ENCODE peak calls at places on chromosomes 16 and 17, in four cellular contexts. One of them, this sample, is unnamed.

GRCh38 chr17:82632461-82632860 is 15.8 kb downstream of the WDR45B start:
- DNase-seq in GM12878: peak; percentile 12
- DNase-seq in HepG2: no peak
- DNase-seq in SK-N-SH: no peak
- DNase-seq in this sample: no peak

GRCh38 chr17:27630607-27631408 is at the start of gene LGALS9:
- DNase-seq in HepG2: no peak
- DNase-seq in GM12878: peak; percentile 53
- DNase-seq in SK-N-SH: no peak
- DNase-seq in this sample: no peak

GRCh38 chr17:79036609-79037008 is 12.6 kb downstream of the C1QTNF1 start:
- DNase-seq in GM12878: no peak
- DNase-seq in HepG2: no peak
- DNase-seq in SK-N-SH: no peak
- DNase-seq in this sample: no peak

GRCh38 chr17:55722742-55723487 is at the start of gene TMEM100:
- DNase-seq in HepG2: no peak
- DNase-seq in GM12878: no peak
- DNase-seq in SK-N-SH: peak; percentile 32
- DNase-seq in this sample: no peak

GRCh38 chr17:61495161-61495857 is 43.1 kb downstream of the TBX4 start:
- DNase-seq in HepG2: no peak
- DNase-seq in SK-N-SH: no peak
- DNase-seq in GM12878: no peak
- DNase-seq in this sample: no peak

GRCh38 chr16:31451681-31452351 is 7.5 kb upstream of the ARMC5 start:
- DNase-seq in SK-N-SH: peak; percentile 77
- DNase-seq in GM12878: no peak
- DNase-seq in HepG2: peak; percentile 81
- DNase-seq in this sample: peak; percentile 70

GRCh38 chr16:66274335-66275110 is 92.0 kb upstream of the CDH5 start:
- DNase-seq in GM12878: no peak
- DNase-seq in HepG2: peak; percentile 20
- DNase-seq in SK-N-SH: peak; percentile 45
- DNase-seq in this sample: peak; percentile 33

GRCh38 chr16:58440094-58440493 is 47.8 kb downstream of the GINS3 start:
- DNase-seq in SK-N-SH: no peak
- DNase-seq in HepG2: no peak
- DNase-seq in GM12878: no peak
- DNase-seq in this sample: no peak

GRCh38 chr17:43360376-43360738 is 38.4 kb upstream of the ARL4D start:
- DNase-seq in GM12878: no peak
- DNase-seq in SK-N-SH: peak; percentile 44
- DNase-seq in HepG2: peak; percentile 73
- DNase-seq in this sample: peak; percentile 79

GRCh38 chr17:80108321-80108971 is 7.1 kb downstream of the GAA start:
- DNase-seq in GM12878: no peak
- DNase-seq in SK-N-SH: no peak
- DNase-seq in HepG2: no peak
- DNase-seq in this sample: no peak

GRCh38 chr16:84246679-84247077 is 6.9 kb upstream of the KCNG4 start:
- DNase-seq in GM12878: no peak
- DNase-seq in HepG2: no peak
- DNase-seq in SK-N-SH: no peak
- DNase-seq in this sample: no peak

GRCh38 chr16:9408297-9408696 is 316.9 kb downstream of the HAPSTR1 start:
- DNase-seq in SK-N-SH: no peak
- DNase-seq in GM12878: no peak
- DNase-seq in HepG2: no peak
- DNase-seq in this sample: no peak

GRCh38 chr16:17154981-17155380 is 315.8 kb downstream of the XYLT1 start:
- DNase-seq in HepG2: no peak
- DNase-seq in SK-N-SH: no peak
- DNase-seq in GM12878: no peak
- DNase-seq in this sample: no peak

GRCh38 chr17:77115510-77115909 is 25.3 kb upstream of the SEC14L1 start:
- DNase-seq in SK-N-SH: no peak
- DNase-seq in HepG2: no peak
- DNase-seq in GM12878: no peak
- DNase-seq in this sample: no peak

GRCh38 chr17:79979841-79980215 is 55.8 kb downstream of the TBC1D16 start:
- DNase-seq in SK-N-SH: peak; percentile 13
- DNase-seq in HepG2: no peak
- DNase-seq in GM12878: no peak
- DNase-seq in this sample: no peak

GRCh38 chr16:5603836-5604235 is 506.2 kb upstream of the EEF2KMT start:
- DNase-seq in SK-N-SH: no peak
- DNase-seq in GM12878: no peak
- DNase-seq in HepG2: no peak
- DNase-seq in this sample: no peak

GRCh38 chr17:75908201-75908600 is 3.5 kb upstream of the MRPL38 start:
- DNase-seq in GM12878: no peak
- DNase-seq in SK-N-SH: no peak
- DNase-seq in HepG2: no peak
- DNase-seq in this sample: no peak

GRCh38 chr17:45991341-45991740 is 7.7 kb upstream of the STH start:
- DNase-seq in SK-N-SH: no peak
- DNase-seq in HepG2: no peak
- DNase-seq in GM12878: no peak
- DNase-seq in this sample: no peak

DNA sequence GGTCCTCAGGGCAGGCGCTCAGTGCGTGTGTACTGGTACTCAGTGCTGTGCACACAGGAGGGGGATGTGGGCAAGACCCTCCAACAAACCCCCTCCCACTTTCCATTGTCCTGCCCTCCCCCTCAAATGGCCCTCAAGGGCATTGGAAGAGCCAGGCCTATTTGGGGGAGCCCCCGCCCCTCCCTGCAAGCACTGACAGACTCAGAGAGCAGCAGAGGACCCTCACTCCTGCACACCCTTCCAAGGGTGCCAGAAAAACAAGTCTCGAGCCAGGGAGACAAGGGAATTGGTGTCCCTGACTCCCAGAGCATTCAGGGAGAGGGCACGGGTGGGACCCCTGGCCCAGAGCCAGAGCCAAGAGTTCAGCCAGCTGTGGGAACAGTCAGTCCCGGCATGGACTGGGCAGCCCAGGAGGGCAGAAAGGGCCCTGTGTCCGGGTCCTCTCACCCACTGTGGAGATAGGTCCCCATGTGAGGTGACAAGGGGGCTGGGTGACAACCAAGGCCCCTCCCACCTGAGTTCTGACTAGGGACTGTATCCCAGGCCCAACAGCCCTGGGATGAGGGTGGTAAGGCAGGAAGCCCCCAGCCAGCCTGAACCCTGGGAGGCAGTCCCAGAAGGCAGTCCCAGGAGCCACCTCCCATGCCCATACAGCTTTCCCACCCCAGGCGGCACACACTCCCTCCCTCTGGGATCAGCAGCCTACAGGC is 12.1 kb upstream of the KRTAP17-1 start:
- DNase-seq in GM12878: no peak
- DNase-seq in SK-N-SH: no peak
- DNase-seq in HepG2: no peak
- DNase-seq in this sample: no peak
- TF ChIP-seq JUND in GM12878: no peak
- TF ChIP-seq JUND in SK-N-SH: no peak
- TF ChIP-seq JUND in HepG2: no peak
- TF ChIP-seq JUND in this sample: no peak

DNA sequence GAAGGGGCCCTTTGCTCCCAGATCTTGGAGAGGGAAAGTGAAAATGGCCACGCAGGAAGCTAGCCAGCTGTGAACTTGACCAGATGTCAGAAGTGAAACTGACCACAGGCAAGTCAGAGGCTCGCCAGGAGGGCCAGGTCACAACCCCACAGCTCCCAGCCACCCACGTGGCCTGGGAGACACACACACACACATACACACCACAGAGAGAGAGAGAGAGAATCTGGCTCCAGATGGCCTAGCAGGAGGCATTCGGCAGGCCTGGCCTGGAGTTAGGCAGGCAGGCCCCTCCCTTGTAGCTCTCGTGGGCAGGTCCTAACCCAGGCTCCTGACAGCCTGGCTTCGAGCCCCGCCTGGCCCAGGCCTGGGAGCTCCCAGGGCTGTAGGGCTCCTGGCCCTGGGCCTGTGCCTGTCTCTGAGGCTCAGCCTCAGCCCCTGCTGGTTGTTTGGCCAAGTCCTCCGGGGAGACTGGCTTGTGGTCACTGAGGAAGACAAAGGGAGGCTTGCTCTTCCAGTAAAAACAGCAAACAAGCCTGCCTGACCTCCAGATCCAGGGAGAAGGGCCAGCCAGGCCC is 20.2 kb downstream of the NGFR start:
- DNase-seq in GM12878: peak; percentile 55
- DNase-seq in HepG2: peak; percentile 79
- DNase-seq in SK-N-SH: peak; percentile 97
- DNase-seq in this sample: peak; percentile 86
- TF ChIP-seq JUND in GM12878: no peak
- TF ChIP-seq JUND in HepG2: no peak
- TF ChIP-seq JUND in SK-N-SH: no peak
- TF ChIP-seq JUND in this sample: no peak

GRCh38 chr17:2171725-2172446 is 117.0 kb downstream of the HIC1 start:
- DNase-seq in SK-N-SH: no peak
- DNase-seq in GM12878: no peak
- DNase-seq in HepG2: peak; percentile 82
- DNase-seq in this sample: no peak
- TF ChIP-seq JUND in SK-N-SH: peak; percentile 45
- TF ChIP-seq JUND in GM12878: no peak
- TF ChIP-seq JUND in HepG2: no peak
- TF ChIP-seq JUND in this sample: no peak

GRCh38 chr16:2981177-2981898 is 1.1 kb upstream of the PKMYT1 start:
- DNase-seq in SK-N-SH: no peak
- DNase-seq in HepG2: peak; percentile 72
- DNase-seq in GM12878: no peak
- DNase-seq in this sample: no peak

GRCh38 chr16:2981899-2982250 is 1.6 kb upstream of the PKMYT1 start:
- DNase-seq in HepG2: no peak
- DNase-seq in GM12878: no peak
- DNase-seq in SK-N-SH: no peak
- DNase-seq in this sample: no peak

GRCh38 chr16:2980227-2981176 is at the start of gene PKMYT1:
- DNase-seq in HepG2: peak; percentile 73
- DNase-seq in SK-N-SH: peak; percentile 100
- DNase-seq in GM12878: peak; percentile 61
- DNase-seq in this sample: peak; percentile 99

GRCh38 chr16:2977440-2977839 is 2.8 kb downstream of the PKMYT1 start:
- DNase-seq in GM12878: no peak
- DNase-seq in HepG2: no peak
- DNase-seq in SK-N-SH: no peak
- DNase-seq in this sample: no peak

GRCh38 chr16:2979669-2980226 is 498 bp downstream of the PKMYT1 start:
- DNase-seq in GM12878: no peak
- DNase-seq in HepG2: no peak
- DNase-seq in SK-N-SH: peak; percentile 67
- DNase-seq in this sample: no peak
- TF ChIP-seq JUND in GM12878: no peak
- TF ChIP-seq JUND in HepG2: no peak
- TF ChIP-seq JUND in SK-N-SH: no peak
- TF ChIP-seq JUND in this sample: no peak

DNA sequence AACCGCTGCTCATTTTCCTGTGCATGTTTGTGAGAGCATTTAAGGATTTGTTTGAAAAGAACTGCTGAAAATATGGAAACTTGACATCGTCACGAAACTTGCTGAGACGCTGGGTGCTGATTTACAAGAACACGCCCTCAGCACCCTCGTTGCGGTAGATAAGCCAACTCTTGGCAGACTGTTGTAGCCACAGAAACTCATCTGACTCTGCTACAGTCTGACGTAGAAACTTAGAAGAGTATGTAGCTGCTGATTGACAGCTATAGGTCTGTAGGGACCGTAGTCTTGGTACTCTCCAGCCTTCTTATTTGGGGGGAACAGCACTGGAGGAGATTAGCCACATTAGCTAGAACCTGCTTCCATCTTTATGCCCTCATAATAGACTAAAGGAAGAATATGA is 36.1 kb upstream of the MYH2 start:
- DNase-seq in SK-N-SH: no peak
- DNase-seq in GM12878: no peak
- DNase-seq in HepG2: no peak
- DNase-seq in this sample: no peak
- TF ChIP-seq JUND in SK-N-SH: no peak
- TF ChIP-seq JUND in GM12878: no peak
- TF ChIP-seq JUND in HepG2: no peak
- TF ChIP-seq JUND in this sample: no peak

GRCh38 chr17:56910509-56911235 is 3.2 kb downstream of the TRIM25 start:
- DNase-seq in HepG2: no peak
- DNase-seq in SK-N-SH: no peak
- DNase-seq in GM12878: no peak
- DNase-seq in this sample: no peak

GRCh38 chr17:56912105-56912999 is 1.5 kb downstream of the TRIM25 start:
- DNase-seq in GM12878: no peak
- DNase-seq in SK-N-SH: no peak
- DNase-seq in HepG2: peak; percentile 57
- DNase-seq in this sample: peak; percentile 27

GRCh38 chr17:56914641-56915263 is 903 bp upstream of the TRIM25 start:
- DNase-seq in GM12878: no peak
- DNase-seq in SK-N-SH: no peak
- DNase-seq in HepG2: no peak
- DNase-seq in this sample: peak; percentile 37

GRCh38 chr17:56913867-56914640 is at the start of gene TRIM25:
- DNase-seq in SK-N-SH: peak; percentile 99
- DNase-seq in HepG2: peak; percentile 86
- DNase-seq in GM12878: peak; percentile 60
- DNase-seq in this sample: peak; percentile 96

GRCh38 chr17:56913000-56913866 is 616 bp downstream of the TRIM25 start:
- DNase-seq in SK-N-SH: peak; percentile 73
- DNase-seq in GM12878: no peak
- DNase-seq in HepG2: no peak
- DNase-seq in this sample: no peak
- TF ChIP-seq JUND in SK-N-SH: no peak
- TF ChIP-seq JUND in GM12878: no peak
- TF ChIP-seq JUND in HepG2: no peak
- TF ChIP-seq JUND in this sample: no peak

GRCh38 chr16:11256657-11257130 is 690 bp upstream of the SOCS1 start:
- DNase-seq in HepG2: no peak
- DNase-seq in SK-N-SH: peak; percentile 78
- DNase-seq in GM12878: no peak
- DNase-seq in this sample: peak; percentile 35
- TF ChIP-seq JUND in HepG2: no peak
- TF ChIP-seq JUND in SK-N-SH: no peak
- TF ChIP-seq JUND in GM12878: no peak
- TF ChIP-seq JUND in this sample: no peak

GRCh38 chr16:4175849-4176248 is 59.6 kb upstream of the ADCY9 start:
- DNase-seq in HepG2: no peak
- DNase-seq in SK-N-SH: no peak
- DNase-seq in GM12878: no peak
- DNase-seq in this sample: no peak

GRCh38 chr16:4179763-4180260 is 62.1 kb downstream of the SRL start:
- DNase-seq in SK-N-SH: no peak
- DNase-seq in HepG2: no peak
- DNase-seq in GM12878: no peak
- DNase-seq in this sample: no peak

GRCh38 chr16:4179020-4179419 is 62.8 kb upstream of the ADCY9 start:
- DNase-seq in GM12878: no peak
- DNase-seq in HepG2: peak; percentile 10
- DNase-seq in SK-N-SH: no peak
- DNase-seq in this sample: peak; percentile 89

GRCh38 chr16:4178468-4179010 is 62.3 kb upstream of the ADCY9 start:
- DNase-seq in SK-N-SH: no peak
- DNase-seq in HepG2: no peak
- DNase-seq in GM12878: no peak
- DNase-seq in this sample: no peak

GRCh38 chr16:4176794-4177438 is 60.7 kb upstream of the ADCY9 start:
- DNase-seq in GM12878: peak; percentile 21
- DNase-seq in HepG2: peak; percentile 8
- DNase-seq in SK-N-SH: no peak
- DNase-seq in this sample: no peak
- TF ChIP-seq JUND in GM12878: no peak
- TF ChIP-seq JUND in HepG2: no peak
- TF ChIP-seq JUND in SK-N-SH: no peak
- TF ChIP-seq JUND in this sample: no peak